ENCODE peak calls at places on chromosomes 2 and 18, in eight cellular contexts. N, D, K, W, C, H, Q and B are unnamed samples.

GRCh38 chr18:22846088-22846683 is 86.9 kb upstream of the RBBP8 start:
- DNase-seq in N (no peak), D (no peak), K (no peak), W (no peak), C (no peak), H (peak), Q (no peak), B (no peak)

GRCh38 chr2:129709956-129710598 is 269.4 kb upstream of the RAB6C start:
- DNase-seq in N (no peak), D (no peak), K (no peak), W (no peak), C (no peak), H (no peak), Q (no peak), B (no peak)

GRCh38 chr2:84631047-84631446 is 114.7 kb downstream of the DNAH6 start:
- DNase-seq in N (no peak), D (no peak), K (no peak), W (peak), C (no peak), H (peak), Q (no peak), B (no peak)

GRCh38 chr2:25251461-25252273 is 83.3 kb upstream of the POMC start:
- DNase-seq in N (peak), D (peak), K (peak), W (no peak), C (peak), H (peak), Q (peak), B (no peak)

GRCh38 chr18:57352271-57352701 is at the start of gene ST8SIA3:
- DNase-seq in N (no peak), D (no peak), K (no peak), W (no peak), C (no peak), H (no peak), Q (no peak), B (no peak)

GRCh38 chr2:128178650-128179460 is 87.9 kb downstream of the UGGT1 start:
- DNase-seq in N (peak), D (peak), K (peak), W (peak), C (peak), H (peak), Q (peak), B (no peak)

GRCh38 chr2:96977631-96978195 is 8.7 kb downstream of the FAM178B start:
- DNase-seq in N (no peak), D (no peak), K (no peak), W (no peak), C (no peak), H (peak), Q (no peak), B (no peak)

GRCh38 chr2:165114345-165114943 is 89.4 kb downstream of the SCN3A start:
- DNase-seq in N (no peak), D (no peak), K (no peak), W (no peak), C (no peak), H (peak), Q (no peak), B (no peak)

GRCh38 chr2:80304522-80304878 is at the start of gene LRRTM1:
- DNase-seq in N (no peak), D (no peak), K (no peak), W (no peak), C (no peak), H (peak), Q (no peak), B (no peak)

GRCh38 chr2:108778857-108779256 is 7.7 kb upstream of the CCDC138 start:
- DNase-seq in N (no peak), D (no peak), K (no peak), W (no peak), C (no peak), H (no peak), Q (no peak), B (no peak)

DNA sequence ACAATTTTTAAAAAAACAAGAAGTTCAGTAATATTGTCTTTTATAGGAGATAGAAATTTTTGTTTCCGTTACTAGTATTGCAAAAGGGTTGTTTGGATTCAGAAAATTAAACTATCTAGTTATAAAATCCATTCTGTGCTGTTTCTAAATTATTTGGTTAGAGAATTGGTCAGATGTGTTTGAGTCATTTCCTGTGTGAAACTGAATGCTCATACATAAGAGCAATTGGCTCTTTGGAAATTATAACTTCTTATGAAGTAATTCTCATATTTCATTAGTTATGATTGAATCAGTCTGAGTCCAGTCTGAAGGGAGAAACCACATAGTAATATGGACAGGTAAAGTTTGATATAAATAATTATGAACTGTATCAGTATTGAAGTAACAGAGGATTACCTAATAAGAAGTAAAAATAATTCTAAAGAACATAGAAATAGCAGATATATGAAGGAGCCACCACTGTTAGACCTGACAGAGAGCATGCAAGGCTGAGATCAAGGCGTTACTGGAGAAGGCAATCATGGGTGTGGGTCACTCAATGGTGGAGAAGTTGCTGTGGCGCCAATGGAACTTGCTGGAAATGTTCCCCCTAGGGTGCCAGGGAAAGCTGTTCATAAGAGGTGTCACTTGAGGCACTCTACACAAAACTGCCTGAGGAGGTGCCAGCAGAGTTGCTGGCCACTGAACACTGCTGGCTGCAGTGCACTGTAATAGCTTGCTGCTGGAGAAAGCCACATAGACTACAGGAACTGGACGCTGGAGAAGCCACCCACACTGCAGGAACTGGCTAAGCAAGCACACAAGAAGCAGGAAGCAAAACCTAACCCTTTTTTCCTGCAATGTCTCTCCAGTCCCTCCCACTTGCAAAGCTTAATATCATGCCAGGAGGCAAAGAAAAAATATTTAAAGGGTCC is 18.0 kb upstream of the FAP start:
- DNase-seq in N (no peak), D (peak), K (peak), W (no peak), C (no peak), H (no peak), Q (no peak), B (no peak)
- H3K4me3 ChIP-seq in N (no peak), D (no peak), K (no peak), W (peak), C (no peak), H (no peak), Q (no peak), B (peak)

DNA sequence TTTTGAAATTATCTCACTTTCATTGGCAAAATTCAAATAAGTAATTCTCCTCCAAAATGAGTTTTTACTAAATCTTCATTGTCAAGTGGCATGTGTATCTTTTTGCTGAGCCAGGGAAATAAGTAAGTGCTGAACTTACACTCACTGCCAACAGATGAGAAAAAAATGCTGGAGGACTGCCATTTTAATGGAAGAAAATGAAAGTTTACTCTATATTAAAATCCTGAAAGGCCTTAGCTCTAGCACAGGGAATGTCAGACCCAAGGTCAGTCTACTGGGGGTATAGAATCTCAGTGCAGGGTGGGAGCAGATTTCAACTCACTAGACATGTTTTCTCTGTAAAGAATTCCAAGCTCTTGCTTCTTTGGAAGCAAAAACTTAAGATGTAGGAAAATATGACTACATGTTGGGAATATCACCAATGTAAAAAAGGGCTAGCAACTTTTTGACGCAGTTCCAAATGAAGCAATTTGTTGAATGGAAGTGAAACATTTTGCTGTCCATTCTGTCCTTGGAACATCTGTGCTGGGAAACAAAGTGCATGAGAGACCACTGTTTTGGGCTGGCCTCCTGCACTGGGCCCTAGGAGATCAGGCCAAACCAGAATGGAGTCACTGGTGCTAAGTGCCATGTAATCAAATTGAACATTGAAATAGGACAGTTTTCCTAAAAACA is 126.9 kb downstream of the ST6GAL2 start:
- DNase-seq in N (no peak), D (peak), K (no peak), W (no peak), C (no peak), H (no peak), Q (no peak), B (no peak)
- H3K27ac ChIP-seq in N (no peak), D (peak), K (no peak), W (no peak), C (no peak), H (no peak), Q (no peak), B (peak)

GRCh38 chr2:240561325-240561971 is 1.3 kb downstream of the DUSP28 start:
- DNase-seq in N (no peak), D (no peak), K (no peak), W (no peak), C (no peak), H (peak), Q (peak), B (no peak)

GRCh38 chr2:240560084-240560479 is at the start of gene DUSP28:
- DNase-seq in N (peak), D (peak), K (peak), W (no peak), C (peak), H (peak), Q (peak), B (peak)

GRCh38 chr2:240558229-240558885 is 569 bp upstream of the ANKMY1 start:
- DNase-seq in N (no peak), D (no peak), K (no peak), W (no peak), C (no peak), H (peak), Q (peak), B (no peak)

GRCh38 chr2:240559271-240559670 is 886 bp upstream of the DUSP28 start:
- DNase-seq in N (no peak), D (no peak), K (no peak), W (no peak), C (no peak), H (no peak), Q (peak), B (no peak)

GRCh38 chr2:240560480-240561324 is 545 bp downstream of the DUSP28 start:
- DNase-seq in N (peak), D (peak), K (peak), W (peak), C (peak), H (peak), Q (peak), B (peak)
- TF ChIP-seq CTCF in N (peak), D (peak), K (no peak), W (peak), C (no peak), H (no peak), Q (peak), B (no peak)

GRCh38 chr2:231483398-231484329 is 19.4 kb upstream of the NCL start:
- DNase-seq in N (peak), D (peak), K (no peak), W (no peak), C (peak), H (no peak), Q (peak), B (no peak)
- H3K4me3 ChIP-seq in N (peak), D (peak), K (peak), W (peak), C (peak), H (no peak), Q (peak), B (peak)

DNA sequence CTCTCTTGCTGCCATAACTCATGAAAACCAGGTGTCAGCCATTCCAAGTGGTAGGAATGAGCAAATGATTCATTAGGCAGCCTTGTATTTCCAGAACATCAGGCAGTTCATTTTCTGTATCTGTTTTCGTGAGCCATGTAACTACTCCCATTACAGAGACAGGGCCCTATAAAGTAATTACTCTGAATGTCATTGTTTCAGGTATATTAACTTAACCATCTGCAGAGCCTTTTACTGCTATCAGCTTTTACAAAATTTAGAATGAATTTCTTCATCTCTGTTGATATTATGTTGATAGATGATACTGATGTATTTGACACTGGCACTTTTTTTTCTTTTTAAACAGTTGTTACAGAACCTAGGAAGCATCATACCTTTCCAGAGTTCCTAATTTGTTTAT is 69.9 kb downstream of the MGAT5 start:
- DNase-seq in N (no peak), D (no peak), K (no peak), W (no peak), C (no peak), H (no peak), Q (no peak), B (no peak)
- H3K27ac ChIP-seq in N (no peak), D (peak), K (no peak), W (no peak), C (no peak), H (no peak), Q (no peak), B (no peak)

DNA sequence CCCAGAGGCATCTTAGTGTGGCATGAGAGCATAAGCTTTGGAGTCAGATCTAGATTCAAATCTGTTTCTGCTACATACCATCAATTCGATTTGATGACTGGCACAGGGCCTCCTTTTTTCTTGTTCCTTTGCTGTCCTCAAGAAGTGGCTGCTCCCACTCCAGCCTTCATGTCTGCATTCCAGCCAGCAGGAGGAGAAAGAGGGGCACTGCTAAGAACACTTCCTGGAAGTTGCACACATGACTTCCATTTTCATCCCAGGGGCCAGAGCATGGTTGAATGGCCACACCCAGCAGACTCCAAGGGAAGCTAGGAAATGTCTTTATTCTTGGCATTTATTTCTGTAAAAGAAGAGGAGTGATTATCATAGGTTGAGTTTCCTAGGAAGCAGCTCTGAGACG is 50.4 kb downstream of the EML6 start:
- DNase-seq in N (no peak), D (no peak), K (no peak), W (no peak), C (no peak), H (no peak), Q (no peak), B (no peak)
- TF ChIP-seq CTCF in N (no peak), D (no peak), K (no peak), W (peak), C (no peak), H (peak), Q (no peak), B (no peak)